ENCODE peak calls at places on chromosome 2, in four cellular contexts. V, M, O and P are unnamed samples. For H3K27me3, the result is how much of the 10 kb centered on the place peaks cover.

GRCh38 chr2:110858135-110858737 is 125.9 kb downstream of the ACOXL start:
- DNase-seq in V (no peak), M (no peak), O (no peak), P (no peak)

GRCh38 chr2:210399440-210400041 is 77.0 kb downstream of the LANCL1 start:
- DNase-seq in V (peak), M (no peak), O (no peak), P (no peak)

GRCh38 chr2:207073791-207074678 is 91.7 kb downstream of the KLF7 start:
- DNase-seq in V (peak), M (no peak), O (no peak), P (no peak)

GRCh38 chr2:242065456-242065855 is 195.9 kb downstream of the RTP5 start:
- DNase-seq in V (no peak), M (no peak), O (no peak), P (no peak)

GRCh38 chr2:149562304-149562703 is 25.3 kb downstream of the MMADHC start:
- DNase-seq in V (peak), M (peak), O (no peak), P (no peak)

GRCh38 chr2:9114457-9114856 is 92.2 kb upstream of the ASAP2 start:
- DNase-seq in V (no peak), M (no peak), O (no peak), P (no peak)

GRCh38 chr2:120994301-120994700 is 258.6 kb downstream of the GLI2 start:
- DNase-seq in V (no peak), M (no peak), O (no peak), P (no peak)

GRCh38 chr2:154306261-154306970 is 392.1 kb upstream of the KCNJ3 start:
- DNase-seq in V (no peak), M (no peak), O (no peak), P (no peak)

DNA sequence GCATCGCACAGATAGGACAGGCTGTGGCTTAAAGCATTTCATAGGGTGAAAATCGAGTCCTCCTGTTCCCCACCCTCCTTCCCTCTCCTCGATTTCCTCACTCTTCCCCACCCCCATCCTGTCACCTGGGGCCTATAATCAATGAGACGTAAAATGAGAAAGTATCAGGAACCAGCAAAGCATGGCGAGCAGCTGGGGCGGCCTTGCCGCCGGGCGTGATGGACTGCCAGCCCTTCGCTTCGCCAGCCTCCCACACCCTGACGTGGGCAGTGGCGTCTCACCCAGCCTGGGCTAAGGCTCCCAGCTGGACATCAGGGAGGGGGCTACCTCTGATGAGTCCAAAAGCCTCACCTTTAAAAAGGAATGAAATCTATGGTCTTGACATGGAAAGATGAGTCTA is 11.1 kb downstream of the SLC30A3 start:
- DNase-seq in V (no peak), M (no peak), O (no peak), P (no peak)
- H3K27me3 ChIP-seq in V (under half), M (under half), O (under half), P (under half)

DNA sequence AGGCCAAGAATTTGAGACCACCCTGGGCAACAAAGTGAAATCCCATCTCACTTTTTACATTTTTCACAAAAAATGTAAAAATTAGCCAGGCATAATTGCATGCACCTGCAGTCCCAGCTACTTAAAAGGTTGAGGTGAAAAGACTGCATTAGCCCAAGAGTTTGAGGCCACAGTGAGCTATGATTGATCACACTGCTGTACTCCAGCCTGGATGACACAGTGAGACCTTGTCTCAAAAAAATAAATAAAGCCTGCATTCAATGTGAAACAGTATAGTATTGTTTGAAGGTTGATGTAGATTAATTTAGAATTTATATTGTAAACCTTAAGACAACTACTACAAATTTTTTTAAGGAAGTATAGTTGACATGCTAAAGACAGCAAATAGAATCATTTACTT is 53.5 kb downstream of the TBC1D8 start:
- DNase-seq in V (no peak), M (no peak), O (no peak), P (no peak)
- TF ChIP-seq CTCF in V (no peak), M (no peak), O (no peak), P (no peak)

GRCh38 chr2:176127769-176128072 is 1.8 kb upstream of the HOXD8 start:
- DNase-seq in V (no peak), M (no peak), O (no peak), P (no peak)

GRCh38 chr2:176129825-176130152 is 284 bp downstream of the HOXD8 start:
- DNase-seq in V (no peak), M (no peak), O (no peak), P (no peak)

GRCh38 chr2:176126929-176127768 is 2.4 kb upstream of the HOXD8 start:
- DNase-seq in V (peak), M (peak), O (no peak), P (peak)

GRCh38 chr2:176129013-176129796 is at the start of gene HOXD8:
- DNase-seq in V (peak), M (no peak), O (no peak), P (no peak)

GRCh38 chr2:176128172-176129012 is 1.1 kb upstream of the HOXD8 start:
- DNase-seq in V (no peak), M (no peak), O (no peak), P (no peak)
- H3K27me3 ChIP-seq in V (half or more), M (half or more), O (under half), P (half or more)

DNA sequence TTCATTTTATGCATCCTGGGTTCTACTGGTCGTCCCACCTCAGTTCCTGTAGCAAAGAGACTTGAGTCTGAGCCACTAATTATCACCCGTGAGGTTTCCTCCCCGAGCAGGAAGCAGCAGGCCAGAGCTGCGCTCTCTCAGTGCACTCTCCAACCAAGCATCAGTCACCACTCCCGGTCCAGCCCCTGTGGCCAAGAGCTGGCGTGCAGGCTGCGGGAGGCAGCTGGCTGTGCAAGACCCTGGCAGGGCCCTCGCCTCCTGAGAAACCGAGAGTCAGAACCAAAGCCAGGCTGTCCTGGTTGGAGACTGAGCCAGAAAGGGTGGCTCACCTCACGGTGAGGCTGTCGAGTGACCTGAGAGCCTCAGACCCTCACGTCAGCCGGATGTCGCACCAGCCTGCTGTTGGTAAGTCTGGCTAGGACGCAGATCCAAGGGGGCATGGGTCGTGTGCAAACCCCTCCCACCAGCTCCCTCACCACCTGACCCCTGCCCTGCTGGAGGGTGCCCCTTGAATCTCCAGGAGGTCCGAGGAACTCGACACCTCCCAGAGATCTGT is 7.1 kb downstream of the STEAP3 start:
- DNase-seq in V (peak), M (no peak), O (no peak), P (no peak)
- TF ChIP-seq CTCF in V (no peak), M (no peak), O (no peak), P (no peak)

DNA sequence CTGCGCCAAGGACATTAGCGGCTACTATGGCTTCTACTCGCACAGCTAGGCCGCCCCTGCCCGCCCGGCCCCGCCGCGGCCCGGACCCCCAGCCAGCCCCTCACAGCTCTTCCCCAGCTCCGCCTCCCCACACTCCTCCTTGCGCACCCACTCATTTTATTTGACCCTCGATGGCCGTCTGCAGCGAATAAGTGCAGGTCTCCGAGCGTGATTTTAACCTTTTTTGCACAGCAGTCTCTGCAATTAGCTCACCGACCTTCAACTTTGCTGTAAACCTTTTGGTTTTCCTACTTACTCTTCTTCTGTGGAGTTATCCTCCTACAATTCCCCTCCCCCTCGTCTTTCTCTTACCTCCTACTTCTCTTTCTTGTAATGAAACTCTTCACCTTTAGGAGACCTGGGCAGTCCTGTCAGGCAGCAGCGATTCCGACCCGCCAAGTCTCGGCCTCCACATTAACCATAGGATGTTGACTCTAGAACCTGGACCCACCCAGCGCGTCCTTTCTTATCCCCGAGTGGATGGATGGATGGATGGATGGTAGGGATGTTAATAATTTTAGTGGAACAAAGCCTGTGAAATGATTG is 8.2 kb downstream of the TBR1 start:
- DNase-seq in V (no peak), M (no peak), O (no peak), P (no peak)
- H3K27me3 ChIP-seq in V (half or more), M (under half), O (under half), P (under half)

GRCh38 chr2:239214725-239215124 is 186.1 kb downstream of the HDAC4 start:
- DNase-seq in V (no peak), M (no peak), O (no peak), P (no peak)

GRCh38 chr2:239211391-239212094 is 189.3 kb downstream of the HDAC4 start:
- DNase-seq in V (no peak), M (no peak), O (no peak), P (no peak)

GRCh38 chr2:239212121-239212520 is 188.7 kb downstream of the HDAC4 start:
- DNase-seq in V (no peak), M (no peak), O (no peak), P (no peak)

GRCh38 chr2:239213420-239214101 is 187.3 kb downstream of the HDAC4 start:
- DNase-seq in V (no peak), M (no peak), O (no peak), P (peak)

DNA sequence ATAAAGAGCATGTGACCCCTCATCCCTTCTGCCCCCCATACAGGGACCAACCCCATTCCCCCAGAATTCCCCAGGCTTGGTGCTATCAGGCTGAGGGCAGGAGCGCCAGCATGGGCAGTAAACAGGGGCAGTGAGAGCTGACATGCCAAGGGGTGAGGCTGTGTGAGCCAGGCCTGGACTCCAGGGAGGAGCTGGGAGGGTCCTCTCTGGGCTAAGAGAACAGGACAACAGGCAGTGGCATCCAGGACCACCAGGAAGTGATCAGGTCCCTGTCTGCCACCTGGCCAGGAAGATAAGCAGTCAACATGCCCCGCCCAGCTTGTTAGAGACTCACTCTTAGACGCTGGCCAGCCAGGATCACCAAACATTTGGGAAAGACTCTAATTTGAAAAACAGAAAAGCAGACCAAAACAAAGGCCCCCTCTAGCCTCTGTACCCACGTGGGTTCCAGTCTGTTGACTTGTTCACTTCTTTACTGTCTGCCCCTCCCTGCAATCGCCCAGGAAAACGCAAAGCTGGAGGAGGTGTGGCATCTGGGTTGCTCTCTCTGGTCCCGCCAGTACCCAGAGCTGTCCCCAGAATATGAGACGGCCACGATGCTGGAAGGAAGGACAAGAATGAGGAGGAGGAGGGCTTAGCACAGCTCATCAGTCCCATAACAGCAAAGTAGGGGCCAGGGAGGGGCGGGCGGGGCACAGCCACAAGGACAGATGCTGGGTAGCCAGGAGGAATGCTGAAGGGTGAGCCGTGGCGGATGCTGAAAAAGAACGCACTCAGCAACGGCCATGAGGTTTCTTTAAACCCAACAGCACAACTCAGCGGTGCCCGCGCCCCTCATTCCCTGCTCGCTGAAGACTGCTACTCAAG is 188.0 kb downstream of the HDAC4 start:
- DNase-seq in V (no peak), M (no peak), O (no peak), P (no peak)
- TF ChIP-seq CTCF in V (no peak), M (no peak), O (no peak), P (no peak)

DNA sequence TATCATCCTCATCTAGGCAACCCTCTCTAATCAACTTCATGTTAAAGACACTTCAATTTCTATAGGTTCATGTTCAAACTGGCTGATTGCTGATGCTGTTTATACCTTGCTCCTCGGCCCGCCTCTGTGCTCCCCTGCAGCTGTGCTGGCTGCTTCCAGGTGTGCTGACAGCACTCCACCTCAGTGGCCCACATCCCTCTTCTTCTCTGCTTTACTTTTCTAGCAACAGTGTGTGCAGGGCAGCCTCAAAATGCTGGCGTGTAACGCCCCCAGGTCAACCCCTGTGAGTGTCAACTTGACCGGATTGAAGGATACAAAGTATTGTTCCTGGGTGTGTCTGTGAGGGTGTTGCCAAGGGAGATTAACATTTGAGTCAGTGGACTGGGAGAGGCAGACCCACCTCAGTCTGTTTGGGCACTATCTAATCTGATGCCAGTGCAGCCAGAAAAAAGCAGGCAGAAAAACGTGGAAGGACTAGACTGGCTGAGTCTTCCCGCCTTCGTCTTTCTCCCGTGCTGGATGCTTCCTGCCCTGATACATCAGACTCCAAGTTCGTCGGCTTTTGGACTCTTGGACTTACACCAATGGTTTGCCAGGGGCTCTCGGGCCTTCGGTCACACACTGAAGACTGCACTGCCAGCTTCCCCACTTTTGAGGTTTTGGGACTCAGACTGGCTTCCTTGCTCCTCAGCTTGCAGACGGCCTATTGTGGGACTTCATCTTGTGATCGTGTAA is 94.7 kb downstream of the COL6A3 start:
- DNase-seq in V (no peak), M (no peak), O (no peak), P (no peak)
- H3K27me3 ChIP-seq in V (under half), M (under half), O (under half), P (under half)

DNA sequence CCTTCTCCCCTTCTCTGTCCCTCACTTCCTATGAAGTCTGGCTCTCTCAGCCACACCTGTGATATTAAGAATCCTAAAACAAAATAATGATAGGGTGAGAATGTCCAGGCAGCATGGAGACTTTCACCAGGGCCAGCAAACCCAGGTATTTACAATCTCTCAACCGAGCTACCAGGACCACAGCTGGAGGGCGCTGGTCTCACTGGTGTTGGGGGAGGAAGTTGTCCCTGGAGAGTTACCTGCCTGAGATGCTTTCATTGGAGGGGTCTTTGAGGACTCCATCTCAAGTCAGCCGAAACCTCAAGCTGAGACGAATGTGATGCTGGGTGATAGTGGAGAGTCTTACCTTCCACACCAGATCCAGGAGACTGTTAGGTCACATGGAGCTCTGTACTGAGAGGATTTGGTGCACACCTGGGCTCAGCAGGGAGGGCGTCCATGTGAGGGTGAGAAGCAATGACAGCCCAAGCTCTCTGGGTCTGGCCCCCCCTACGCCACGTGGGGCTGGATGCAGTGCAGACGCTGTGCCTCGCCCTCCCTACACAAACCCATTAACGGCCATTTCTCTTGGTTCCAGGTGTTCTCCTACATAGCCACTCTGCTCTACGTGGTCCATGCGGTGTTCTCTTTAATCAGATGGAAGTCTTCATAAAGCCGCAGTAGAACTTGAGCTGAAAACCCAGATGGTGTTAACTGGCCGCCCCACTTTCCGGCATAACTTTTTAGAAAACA is 27.5 kb downstream of the MAL start:
- DNase-seq in V (no peak), M (no peak), O (no peak), P (no peak)
- TF ChIP-seq CTCF in V (no peak), M (no peak), O (no peak), P (no peak)

DNA sequence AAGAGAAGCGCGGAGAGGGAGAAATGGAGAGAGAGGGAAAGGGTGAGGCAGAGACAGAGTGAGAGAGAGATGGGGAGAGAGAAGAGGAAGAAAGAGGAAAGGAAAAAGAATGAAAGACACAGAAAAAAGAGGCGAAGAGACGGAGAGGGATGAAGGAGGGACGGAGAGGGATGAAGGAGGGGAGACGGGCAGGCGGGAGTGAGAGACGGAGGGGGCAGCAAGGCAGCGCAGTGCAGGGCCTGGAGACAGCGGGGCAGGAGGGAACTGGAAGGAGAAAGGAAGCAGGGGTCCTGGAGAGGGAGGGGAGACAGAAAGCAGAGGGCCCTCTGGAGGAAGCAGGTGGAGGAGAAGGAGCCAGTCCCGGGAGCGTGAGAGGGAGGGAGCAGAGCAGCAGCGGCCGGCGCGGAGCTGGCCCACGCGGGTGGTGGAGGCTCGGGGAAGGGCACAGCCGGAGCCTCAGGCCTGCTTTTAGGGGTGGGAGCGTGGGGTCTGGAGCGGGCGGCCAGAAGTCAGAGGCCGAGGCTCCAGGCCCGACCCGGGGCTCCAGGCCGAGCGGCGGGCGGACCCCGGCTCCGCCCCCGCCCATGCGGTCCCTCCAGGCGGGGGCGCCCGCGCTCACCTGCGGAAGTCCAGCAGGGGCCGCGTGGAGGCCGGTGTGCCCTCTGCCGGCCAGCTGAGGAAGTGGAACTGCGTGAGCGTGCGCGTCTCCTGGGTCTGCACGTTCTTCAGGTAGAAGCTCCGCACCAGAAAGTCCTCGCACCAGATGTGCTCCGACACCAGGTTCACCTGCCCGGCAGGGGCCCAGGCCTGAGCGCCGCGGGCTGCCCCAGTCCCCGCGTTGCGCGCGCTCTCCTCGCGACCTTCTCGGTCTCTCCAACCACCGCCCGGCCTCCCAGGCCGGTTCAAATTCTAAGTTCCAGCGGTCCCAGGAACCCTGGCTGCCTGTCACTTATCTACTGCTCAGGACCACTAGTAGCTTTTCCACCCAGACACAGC is 14.5 kb downstream of the PTPRN start:
- DNase-seq in V (peak), M (peak), O (peak), P (peak)
- H3K27me3 ChIP-seq in V (under half), M (under half), O (under half), P (under half)

GRCh38 chr2:5368263-5368662 is 323.9 kb upstream of the SOX11 start:
- DNase-seq in V (no peak), M (no peak), O (no peak), P (no peak)
- TF ChIP-seq CTCF in V (no peak), M (peak), O (no peak), P (no peak)